ENCODE peak calls at places on chromosomes 6 and 20, in seven cellular contexts. N is K562, W is H1, K is HepG2, R is GM12891, I is SK-N-SH, L is GM12878. Y is an unnamed sample.
A peak's percentile ranks its signal among the peaks of the same experiment; 100 is the strongest.

GRCh38 chr6:150937126-150937906 is 71.8 kb downstream of the MTHFD1L start:
- DNase-seq in N (no peak), W (no peak), K (no peak), R (no peak), I (no peak), L (no peak), Y (no peak)

GRCh38 chr20:35971981-35972380 is 3.6 kb downstream of the CNBD2 start:
- DNase-seq in N (no peak), W (no peak), K (no peak), R (no peak), I (no peak), L (no peak), Y (no peak)

GRCh38 chr6:1908784-1909183 is 299.1 kb downstream of the FOXC1 start:
- DNase-seq in N (no peak), W (no peak), K (no peak), R (no peak), I (no peak), L (no peak), Y (no peak)

GRCh38 chr6:24752917-24753486 is 21.7 kb upstream of the GMNN start:
- DNase-seq in N (no peak), W (no peak), K (peak; percentile 32), R (no peak), I (no peak), L (no peak), Y (no peak)

GRCh38 chr6:26104457-26105108 is 17.4 kb downstream of the HFE start:
- DNase-seq in N (peak; percentile 31), W (peak; percentile 56), K (peak; percentile 90), R (no peak), I (no peak), L (no peak), Y (no peak)

GRCh38 chr6:32825966-32826365 is 9.2 kb upstream of the HLA-DOB start:
- DNase-seq in N (no peak), W (no peak), K (peak; percentile 55), R (no peak), I (no peak), L (no peak), Y (no peak)

GRCh38 chr6:158818580-158819212 is 472 bp downstream of the EZR start:
- DNase-seq in N (peak; percentile 63), W (peak; percentile 80), K (peak; percentile 54), R (peak; percentile 61), I (peak; percentile 81), L (no peak), Y (peak; percentile 53)

GRCh38 chr6:83167726-83168278 is 25.3 kb downstream of the PGM3 start:
- DNase-seq in N (no peak), W (no peak), K (no peak), R (no peak), I (no peak), L (no peak), Y (no peak)

GRCh38 chr20:53869466-53870258 is 200.7 kb downstream of the BCAS1 start:
- DNase-seq in N (peak; percentile 74), W (no peak), K (peak; percentile 96), R (no peak), I (peak; percentile 38), L (peak; percentile 91), Y (no peak)

GRCh38 chr6:41966961-41967311 is 25.3 kb upstream of the CCND3 start:
- DNase-seq in N (peak; percentile 81), W (no peak), K (peak; percentile 84), R (no peak), I (no peak), L (no peak), Y (no peak)

GRCh38 chr20:58619847-58620431 is 31.1 kb upstream of the STX16 start:
- DNase-seq in N (no peak), W (no peak), K (no peak), R (no peak), I (no peak), L (no peak), Y (no peak)

GRCh38 chr20:22775671-22776139 is 191.3 kb upstream of the FOXA2 start:
- DNase-seq in N (no peak), W (no peak), K (peak; percentile 38), R (no peak), I (no peak), L (no peak), Y (no peak)

GRCh38 chr6:63214816-63215215 is 3.5 kb downstream of the FKBP1C start:
- DNase-seq in N (no peak), W (no peak), K (peak; percentile 16), R (no peak), I (no peak), L (no peak), Y (no peak)

GRCh38 chr20:37356387-37356786 is 10.4 kb downstream of the SRC start:
- DNase-seq in N (no peak), W (no peak), K (no peak), R (no peak), I (peak; percentile 68), L (no peak), Y (no peak)

GRCh38 chr6:139538366-139538765 is 163.9 kb upstream of the CITED2 start:
- DNase-seq in N (no peak), W (no peak), K (no peak), R (no peak), I (no peak), L (no peak), Y (no peak)

GRCh38 chr6:125262026-125263013 is 39.4 kb downstream of the HDDC2 start:
- DNase-seq in N (no peak), W (no peak), K (no peak), R (no peak), I (no peak), L (no peak), Y (no peak)

GRCh38 chr6:113636357-113636824 is 220.8 kb upstream of the MARCKS start:
- DNase-seq in N (no peak), W (no peak), K (peak; percentile 26), R (no peak), I (no peak), L (no peak), Y (no peak)

GRCh38 chr6:42222450-42222849 is 4.8 kb upstream of the MRPS10 start:
- DNase-seq in N (no peak), W (no peak), K (peak; percentile 73), R (no peak), I (no peak), L (no peak), Y (no peak)

GRCh38 chr6:18293192-18293904 is 29.0 kb upstream of the DEK start:
- DNase-seq in N (no peak), W (no peak), K (peak; percentile 11), R (no peak), I (no peak), L (no peak), Y (no peak)

GRCh38 chr6:29507319-29507718 is 19.6 kb upstream of the MAS1L start:
- DNase-seq in N (no peak), W (peak; percentile 17), K (no peak), R (no peak), I (no peak), L (no peak), Y (no peak)

GRCh38 chr6:137166247-137167098 is 7.0 kb downstream of the IL22RA2 start:
- DNase-seq in N (no peak), W (no peak), K (no peak), R (no peak), I (no peak), L (no peak), Y (no peak)

GRCh38 chr20:57186192-57186591 is 80.2 kb downstream of the BMP7 start:
- DNase-seq in N (no peak), W (no peak), K (no peak), R (no peak), I (no peak), L (no peak), Y (no peak)

GRCh38 chr6:145034664-145035063 is 700.7 kb downstream of the EPM2A start:
- DNase-seq in N (no peak), W (no peak), K (no peak), R (no peak), I (no peak), L (no peak), Y (no peak)

GRCh38 chr20:25206063-25206403 is 10.5 kb downstream of the ENTPD6 start:
- DNase-seq in N (no peak), W (no peak), K (no peak), R (no peak), I (no peak), L (no peak), Y (no peak)

DNA sequence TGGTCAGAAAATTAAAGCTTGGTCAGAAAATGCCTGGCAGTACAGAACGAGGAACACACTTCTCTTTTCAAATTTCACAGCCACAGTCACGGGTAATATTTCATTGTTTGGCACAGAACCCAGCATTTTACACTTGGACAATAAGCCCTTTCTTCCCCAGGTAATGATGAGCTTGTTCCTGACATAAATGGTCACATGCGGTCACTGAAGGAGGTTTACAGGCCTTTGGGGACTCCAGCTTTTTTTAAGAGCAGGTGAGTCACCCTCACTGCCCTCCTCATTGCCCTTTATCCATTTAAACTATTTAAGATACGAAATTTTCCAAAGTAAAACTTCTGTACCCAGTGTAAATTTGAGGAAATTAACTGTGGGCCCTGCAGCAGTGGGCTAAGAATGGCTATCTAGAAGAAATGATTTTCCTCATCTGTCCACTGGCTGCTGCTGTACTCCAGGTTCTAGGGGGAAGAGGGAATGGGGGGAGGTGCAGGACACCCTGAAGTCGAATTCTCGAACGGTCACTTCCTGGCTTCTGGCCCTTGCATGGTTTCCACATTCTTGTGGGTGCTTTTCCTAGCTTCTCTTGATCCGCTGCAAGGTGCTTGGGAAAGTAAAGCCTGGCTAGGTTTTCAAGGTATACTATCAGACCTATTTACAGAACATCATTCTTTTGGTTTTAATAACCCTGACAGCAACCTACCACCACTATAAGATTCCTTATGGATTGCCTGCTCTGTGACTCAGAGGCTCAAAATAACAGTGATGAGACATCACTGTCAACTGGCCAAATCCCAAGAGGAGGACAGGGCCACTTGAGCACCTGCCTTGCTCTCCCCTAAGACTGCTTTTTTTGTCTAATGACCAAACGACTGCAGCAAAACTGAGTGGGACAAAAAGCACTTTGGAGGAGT is 75.8 kb downstream of the PREP start:
- DNase-seq in N (no peak), W (no peak), K (no peak), R (no peak), I (no peak), L (no peak), Y (no peak)
- TF ChIP-seq TAF1 in N (no peak), W (no peak), K (no peak), R (no peak), I (no peak), L (no peak), Y (no peak)

DNA sequence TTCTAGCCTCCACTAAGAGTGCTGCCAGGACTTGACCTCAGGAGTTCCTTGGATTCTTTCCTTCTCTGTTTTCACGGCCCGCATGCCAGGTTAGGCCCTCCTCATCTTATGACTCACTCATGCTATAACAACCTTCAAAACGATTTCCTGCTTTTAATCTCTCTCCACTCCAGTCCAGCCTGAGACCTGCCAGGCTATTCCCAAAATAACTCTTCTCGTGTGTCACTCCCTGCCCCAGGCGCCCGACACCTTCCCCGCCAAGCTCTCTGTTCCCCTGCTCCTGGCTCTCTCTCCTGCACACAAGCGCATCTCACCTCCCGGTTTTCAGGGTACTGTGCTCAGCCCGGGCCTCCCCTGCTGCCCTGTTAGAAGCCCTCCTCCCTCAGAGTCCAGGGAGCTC is 64.1 kb upstream of the RPS6KA2 start:
- DNase-seq in N (no peak), W (no peak), K (no peak), R (no peak), I (no peak), L (no peak), Y (no peak)
- TF ChIP-seq POLR2AphosphoS5 in N (no peak), W (no peak), K (no peak), R (no peak), I (no peak), L (no peak), Y (no peak)

GRCh38 chr6:148720371-148720770 is 26.5 kb upstream of the UST start:
- DNase-seq in N (no peak), W (no peak), K (no peak), R (no peak), I (no peak), L (no peak), Y (no peak)
- TF ChIP-seq TAF1 in N (no peak), W (no peak), K (no peak), R (no peak), I (no peak), L (no peak), Y (no peak)

GRCh38 chr6:8194499-8194898 is 92.2 kb upstream of the EEF1E1 start:
- DNase-seq in N (no peak), W (no peak), K (no peak), R (no peak), I (no peak), L (no peak), Y (no peak)
- TF ChIP-seq POLR2AphosphoS5 in N (no peak), W (no peak), K (no peak), R (no peak), I (no peak), L (no peak), Y (no peak)

Y was measured in GM12892.